ENCODE peak calls at places on chromosomes 5 and 9, in seven cellular contexts. D, E, F, X, O, W and B are unnamed samples.

GRCh38 chr5:141779642-141780041 is 97.6 kb upstream of the ARAP3 start:
- DNase-seq in D (peak), E (no peak), F (no peak), X (peak), O (peak), W (peak), B (no peak)

GRCh38 chr5:27568811-27569210 is 530.4 kb upstream of the CDH9 start:
- DNase-seq in D (peak), E (no peak), F (no peak), X (no peak), O (no peak), W (no peak), B (no peak)

GRCh38 chr9:115024925-115025535 is 92.9 kb downstream of the TNC start:
- DNase-seq in D (no peak), E (no peak), F (no peak), X (no peak), O (no peak), W (no peak), B (no peak)

GRCh38 chr5:122999947-123000563 is 36.5 kb downstream of the PPIC start:
- DNase-seq in D (no peak), E (no peak), F (no peak), X (peak), O (no peak), W (peak), B (no peak)

GRCh38 chr5:54703568-54704255 is 186.2 kb downstream of the SNX18 start:
- DNase-seq in D (no peak), E (no peak), F (no peak), X (no peak), O (no peak), W (peak), B (no peak)

GRCh38 chr9:93898502-93899426 is 56.4 kb downstream of the BARX1 start:
- DNase-seq in D (no peak), E (no peak), F (peak), X (peak), O (peak), W (peak), B (no peak)

GRCh38 chr5:53360811-53361210 is 119.6 kb upstream of the FST start:
- DNase-seq in D (peak), E (no peak), F (no peak), X (no peak), O (no peak), W (no peak), B (no peak)

GRCh38 chr5:169350016-169350415 is 49.1 kb upstream of the SLIT3 start:
- DNase-seq in D (peak), E (no peak), F (no peak), X (no peak), O (no peak), W (no peak), B (no peak)

GRCh38 chr9:3887121-3887797 is 361.5 kb upstream of the RFX3 start:
- DNase-seq in D (peak), E (no peak), F (no peak), X (no peak), O (no peak), W (no peak), B (no peak)

GRCh38 chr9:128913995-128914772 is 6.6 kb upstream of the PHYHD1 start:
- DNase-seq in D (no peak), E (no peak), F (no peak), X (no peak), O (no peak), W (no peak), B (no peak)

GRCh38 chr5:132105688-132106087 is 32.1 kb downstream of the CSF2 start:
- DNase-seq in D (no peak), E (no peak), F (no peak), X (no peak), O (no peak), W (no peak), B (no peak)

GRCh38 chr5:135185461-135186075 is 151.5 kb upstream of the PITX1 start:
- DNase-seq in D (peak), E (peak), F (no peak), X (no peak), O (no peak), W (no peak), B (peak)

GRCh38 chr9:90909225-90909624 is 107.6 kb downstream of the SYK start:
- DNase-seq in D (no peak), E (no peak), F (no peak), X (no peak), O (no peak), W (no peak), B (no peak)

GRCh38 chr5:146296245-146296644 is 42.4 kb upstream of the POU4F3 start:
- DNase-seq in D (no peak), E (no peak), F (no peak), X (no peak), O (no peak), W (no peak), B (no peak)

GRCh38 chr9:89368550-89368949 is 50.2 kb downstream of the SECISBP2 start:
- DNase-seq in D (no peak), E (no peak), F (no peak), X (no peak), O (no peak), W (peak), B (no peak)

GRCh38 chr9:114272739-114273431 is 50.0 kb upstream of the ORM1 start:
- DNase-seq in D (no peak), E (no peak), F (no peak), X (peak), O (peak), W (no peak), B (no peak)

GRCh38 chr5:137834498-137834897 is 33.2 kb upstream of the MYOT start:
- DNase-seq in D (no peak), E (no peak), F (no peak), X (no peak), O (no peak), W (no peak), B (no peak)

GRCh38 chr5:54251981-54252380 is 58.4 kb downstream of the ARL15 start:
- DNase-seq in D (peak), E (no peak), F (no peak), X (no peak), O (no peak), W (no peak), B (no peak)

GRCh38 chr9:91898451-91899433 is 51.3 kb downstream of the ROR2 start:
- DNase-seq in D (no peak), E (no peak), F (no peak), X (no peak), O (peak), W (peak), B (no peak)

GRCh38 chr9:78280982-78281668 is 15.8 kb upstream of the PSAT1 start:
- DNase-seq in D (no peak), E (peak), F (peak), X (peak), O (peak), W (no peak), B (no peak)

GRCh38 chr9:99093492-99093791 is 11.5 kb upstream of the TGFBR1 start:
- DNase-seq in D (no peak), E (no peak), F (no peak), X (no peak), O (no peak), W (no peak), B (no peak)

GRCh38 chr9:124285490-124285889 is 27.7 kb downstream of the NEK6 start:
- DNase-seq in D (no peak), E (no peak), F (no peak), X (no peak), O (no peak), W (no peak), B (no peak)

GRCh38 chr5:53246042-53246836 is 136.7 kb upstream of the MOCS2 start:
- DNase-seq in D (peak), E (no peak), F (no peak), X (no peak), O (no peak), W (no peak), B (no peak)

GRCh38 chr9:135000647-135001245 is 83.0 kb upstream of the FCN1 start:
- DNase-seq in D (no peak), E (no peak), F (no peak), X (no peak), O (no peak), W (no peak), B (no peak)

GRCh38 chr9:135835131-135835530 is 72.2 kb downstream of the CAMSAP1 start:
- DNase-seq in D (no peak), E (no peak), F (no peak), X (no peak), O (no peak), W (no peak), B (no peak)

GRCh38 chr5:174204914-174205313 is 159.4 kb downstream of the NSG2 start:
- DNase-seq in D (peak), E (no peak), F (no peak), X (no peak), O (no peak), W (peak), B (no peak)